ENCODE peak calls at places on chromosomes 4 and X, in nine cellular contexts. One of them, this sample, is unnamed.

GRCh38 chrX:23694606-23695005 is 27.3 kb downstream of the PRDX4 start:
- DNase-seq in pancreas: no peak
- DNase-seq in CD4-positive, alpha-beta T cell: peak; percentile 38
- DNase-seq in cardiac fibroblast: peak; percentile 68
- DNase-seq in activated CD8-positive, alpha-beta T cell treated with anti-CD3 and anti-CD28 coated beads for 36 hours: peak; percentile 54
- DNase-seq in astrocyte of the cerebellum: peak; percentile 41
- DNase-seq in DND-41: peak; percentile 55
- DNase-seq in foreskin fibroblast: peak; percentile 65
- DNase-seq in tibial artery: peak; percentile 48
- DNase-seq in this sample: peak; percentile 4

GRCh38 chrX:130539721-130540321 is 138.0 kb downstream of the RBMX2 start:
- DNase-seq in foreskin fibroblast: peak; percentile 72
- DNase-seq in astrocyte of the cerebellum: peak; percentile 19
- DNase-seq in cardiac fibroblast: peak; percentile 65
- DNase-seq in tibial artery: peak; percentile 22
- DNase-seq in pancreas: no peak
- DNase-seq in DND-41: peak; percentile 41
- DNase-seq in CD4-positive, alpha-beta T cell: no peak
- DNase-seq in activated CD8-positive, alpha-beta T cell treated with anti-CD3 and anti-CD28 coated beads for 36 hours: peak; percentile 56
- DNase-seq in this sample: peak; percentile 19

GRCh38 chrX:65582450-65583082 is 48.0 kb upstream of the LAS1L start:
- DNase-seq in astrocyte of the cerebellum: no peak
- DNase-seq in cardiac fibroblast: no peak
- DNase-seq in activated CD8-positive, alpha-beta T cell treated with anti-CD3 and anti-CD28 coated beads for 36 hours: no peak
- DNase-seq in pancreas: no peak
- DNase-seq in tibial artery: no peak
- DNase-seq in CD4-positive, alpha-beta T cell: no peak
- DNase-seq in foreskin fibroblast: no peak
- DNase-seq in DND-41: no peak
- DNase-seq in this sample: no peak

GRCh38 chr4:186021461-186022167 is 47.3 kb upstream of the TLR3 start:
- DNase-seq in cardiac fibroblast: peak; percentile 77
- DNase-seq in tibial artery: no peak
- DNase-seq in DND-41: no peak
- DNase-seq in foreskin fibroblast: peak; percentile 38
- DNase-seq in astrocyte of the cerebellum: peak; percentile 51
- DNase-seq in pancreas: no peak
- DNase-seq in activated CD8-positive, alpha-beta T cell treated with anti-CD3 and anti-CD28 coated beads for 36 hours: peak; percentile 4
- DNase-seq in CD4-positive, alpha-beta T cell: no peak
- DNase-seq in this sample: no peak

GRCh38 chr4:119665718-119666117 is 37.1 kb upstream of the PDE5A start:
- DNase-seq in tibial artery: no peak
- DNase-seq in cardiac fibroblast: no peak
- DNase-seq in activated CD8-positive, alpha-beta T cell treated with anti-CD3 and anti-CD28 coated beads for 36 hours: no peak
- DNase-seq in foreskin fibroblast: no peak
- DNase-seq in astrocyte of the cerebellum: no peak
- DNase-seq in DND-41: no peak
- DNase-seq in pancreas: no peak
- DNase-seq in CD4-positive, alpha-beta T cell: no peak
- DNase-seq in this sample: no peak

GRCh38 chr4:159010563-159011260 is 92.2 kb upstream of the RAPGEF2 start:
- DNase-seq in DND-41: no peak
- DNase-seq in foreskin fibroblast: peak; percentile 92
- DNase-seq in tibial artery: peak; percentile 65
- DNase-seq in CD4-positive, alpha-beta T cell: no peak
- DNase-seq in activated CD8-positive, alpha-beta T cell treated with anti-CD3 and anti-CD28 coated beads for 36 hours: no peak
- DNase-seq in astrocyte of the cerebellum: peak; percentile 85
- DNase-seq in cardiac fibroblast: peak; percentile 70
- DNase-seq in pancreas: peak; percentile 79
- DNase-seq in this sample: peak; percentile 67

GRCh38 chr4:88823058-88823919 is 125.7 kb upstream of the NAP1L5 start:
- DNase-seq in cardiac fibroblast: peak; percentile 95
- DNase-seq in activated CD8-positive, alpha-beta T cell treated with anti-CD3 and anti-CD28 coated beads for 36 hours: peak; percentile 82
- DNase-seq in astrocyte of the cerebellum: peak; percentile 89
- DNase-seq in tibial artery: peak; percentile 94
- DNase-seq in foreskin fibroblast: peak; percentile 97
- DNase-seq in pancreas: peak; percentile 89
- DNase-seq in DND-41: peak; percentile 78
- DNase-seq in CD4-positive, alpha-beta T cell: peak; percentile 61
- DNase-seq in this sample: peak; percentile 92

GRCh38 chr4:28451346-28451745 is 1590.7 kb downstream of the STIM2 start:
- DNase-seq in DND-41: no peak
- DNase-seq in cardiac fibroblast: no peak
- DNase-seq in pancreas: no peak
- DNase-seq in foreskin fibroblast: no peak
- DNase-seq in activated CD8-positive, alpha-beta T cell treated with anti-CD3 and anti-CD28 coated beads for 36 hours: no peak
- DNase-seq in astrocyte of the cerebellum: no peak
- DNase-seq in tibial artery: no peak
- DNase-seq in CD4-positive, alpha-beta T cell: no peak
- DNase-seq in this sample: no peak

GRCh38 chrX:47191331-47191730 is 2.3 kb upstream of the UBA1 start:
- DNase-seq in DND-41: peak; percentile 54
- DNase-seq in pancreas: peak; percentile 70
- DNase-seq in tibial artery: peak; percentile 24
- DNase-seq in cardiac fibroblast: peak; percentile 16
- DNase-seq in activated CD8-positive, alpha-beta T cell treated with anti-CD3 and anti-CD28 coated beads for 36 hours: peak; percentile 73
- DNase-seq in CD4-positive, alpha-beta T cell: peak; percentile 49
- DNase-seq in astrocyte of the cerebellum: no peak
- DNase-seq in foreskin fibroblast: peak; percentile 41
- DNase-seq in this sample: no peak

GRCh38 chr4:24969486-24969885 is 56.6 kb upstream of the CCDC149 start:
- DNase-seq in astrocyte of the cerebellum: no peak
- DNase-seq in foreskin fibroblast: no peak
- DNase-seq in CD4-positive, alpha-beta T cell: no peak
- DNase-seq in DND-41: no peak
- DNase-seq in activated CD8-positive, alpha-beta T cell treated with anti-CD3 and anti-CD28 coated beads for 36 hours: no peak
- DNase-seq in cardiac fibroblast: no peak
- DNase-seq in pancreas: no peak
- DNase-seq in tibial artery: no peak
- DNase-seq in this sample: no peak

GRCh38 chr4:118927976-118928375 is 39.3 kb downstream of the SYNPO2 start:
- DNase-seq in foreskin fibroblast: no peak
- DNase-seq in pancreas: no peak
- DNase-seq in astrocyte of the cerebellum: no peak
- DNase-seq in cardiac fibroblast: no peak
- DNase-seq in tibial artery: peak; percentile 74
- DNase-seq in DND-41: no peak
- DNase-seq in CD4-positive, alpha-beta T cell: no peak
- DNase-seq in activated CD8-positive, alpha-beta T cell treated with anti-CD3 and anti-CD28 coated beads for 36 hours: no peak
- DNase-seq in this sample: no peak

GRCh38 chr4:80215449-80216052 is 18.2 kb downstream of the PRDM8 start:
- DNase-seq in activated CD8-positive, alpha-beta T cell treated with anti-CD3 and anti-CD28 coated beads for 36 hours: no peak
- DNase-seq in CD4-positive, alpha-beta T cell: no peak
- DNase-seq in foreskin fibroblast: peak; percentile 47
- DNase-seq in pancreas: no peak
- DNase-seq in cardiac fibroblast: peak; percentile 60
- DNase-seq in astrocyte of the cerebellum: no peak
- DNase-seq in tibial artery: no peak
- DNase-seq in DND-41: no peak
- DNase-seq in this sample: no peak

DNA sequence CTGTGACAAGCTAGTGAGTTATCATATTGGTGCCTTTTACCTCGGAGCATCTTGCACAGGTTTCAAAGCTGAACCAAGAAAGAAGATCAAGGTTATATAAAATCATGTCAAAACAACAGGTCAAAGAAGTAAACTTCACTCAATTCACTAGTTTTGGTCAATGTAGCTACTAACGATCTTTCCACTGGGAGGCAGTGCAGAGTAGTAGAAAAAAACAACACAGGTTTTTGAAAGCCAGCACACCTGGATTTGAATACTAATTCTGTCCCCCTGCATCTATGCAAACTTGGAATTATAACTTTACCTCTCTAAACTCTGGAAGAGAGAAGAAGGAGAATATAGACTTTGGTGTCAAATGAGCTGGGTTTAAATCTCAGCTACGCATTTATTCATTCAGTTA is 266.1 kb downstream of the GRIA3 start:
- DNase-seq in tibial artery: no peak
- DNase-seq in DND-41: no peak
- DNase-seq in foreskin fibroblast: peak; percentile 14
- DNase-seq in pancreas: no peak
- DNase-seq in astrocyte of the cerebellum: no peak
- DNase-seq in cardiac fibroblast: peak; percentile 28
- DNase-seq in CD4-positive, alpha-beta T cell: no peak
- DNase-seq in activated CD8-positive, alpha-beta T cell treated with anti-CD3 and anti-CD28 coated beads for 36 hours: peak; percentile 1
- DNase-seq in this sample: no peak
- TF ChIP-seq CTCF in tibial artery: peak; percentile 29
- TF ChIP-seq CTCF in DND-41: peak; percentile 46
- TF ChIP-seq CTCF in foreskin fibroblast: peak; percentile 32
- TF ChIP-seq CTCF in pancreas: peak; percentile 16
- TF ChIP-seq CTCF in astrocyte of the cerebellum: peak; percentile 39
- TF ChIP-seq CTCF in cardiac fibroblast: peak; percentile 37
- TF ChIP-seq CTCF in CD4-positive, alpha-beta T cell: no peak
- TF ChIP-seq CTCF in activated CD8-positive, alpha-beta T cell treated with anti-CD3 and anti-CD28 coated beads for 36 hours: no peak
- TF ChIP-seq CTCF in this sample: peak; percentile 19

GRCh38 chr4:74830928-74831327 is 36.6 kb upstream of the BTC start:
- DNase-seq in foreskin fibroblast: no peak
- DNase-seq in DND-41: no peak
- DNase-seq in CD4-positive, alpha-beta T cell: no peak
- DNase-seq in activated CD8-positive, alpha-beta T cell treated with anti-CD3 and anti-CD28 coated beads for 36 hours: no peak
- DNase-seq in cardiac fibroblast: peak; percentile 17
- DNase-seq in tibial artery: no peak
- DNase-seq in astrocyte of the cerebellum: no peak
- DNase-seq in pancreas: no peak
- DNase-seq in this sample: no peak
- TF ChIP-seq CTCF in foreskin fibroblast: no peak
- TF ChIP-seq CTCF in DND-41: peak; percentile 33
- TF ChIP-seq CTCF in CD4-positive, alpha-beta T cell: no peak
- TF ChIP-seq CTCF in activated CD8-positive, alpha-beta T cell treated with anti-CD3 and anti-CD28 coated beads for 36 hours: no peak
- TF ChIP-seq CTCF in cardiac fibroblast: peak; percentile 38
- TF ChIP-seq CTCF in tibial artery: no peak
- TF ChIP-seq CTCF in astrocyte of the cerebellum: peak; percentile 15
- TF ChIP-seq CTCF in pancreas: no peak
- TF ChIP-seq CTCF in this sample: no peak

GRCh38 chr4:126405369-126405982 is 1090.7 kb downstream of the FAT4 start:
- DNase-seq in tibial artery: no peak
- DNase-seq in CD4-positive, alpha-beta T cell: no peak
- DNase-seq in astrocyte of the cerebellum: peak; percentile 4
- DNase-seq in activated CD8-positive, alpha-beta T cell treated with anti-CD3 and anti-CD28 coated beads for 36 hours: no peak
- DNase-seq in cardiac fibroblast: peak; percentile 32
- DNase-seq in DND-41: no peak
- DNase-seq in foreskin fibroblast: peak; percentile 12
- DNase-seq in pancreas: no peak
- DNase-seq in this sample: peak; percentile 3
- TF ChIP-seq CTCF in tibial artery: peak; percentile 19
- TF ChIP-seq CTCF in CD4-positive, alpha-beta T cell: no peak
- TF ChIP-seq CTCF in astrocyte of the cerebellum: peak; percentile 53
- TF ChIP-seq CTCF in activated CD8-positive, alpha-beta T cell treated with anti-CD3 and anti-CD28 coated beads for 36 hours: peak; percentile 29
- TF ChIP-seq CTCF in cardiac fibroblast: peak; percentile 60
- TF ChIP-seq CTCF in DND-41: peak; percentile 42
- TF ChIP-seq CTCF in foreskin fibroblast: peak; percentile 44
- TF ChIP-seq CTCF in pancreas: no peak
- TF ChIP-seq CTCF in this sample: peak; percentile 47

GRCh38 chr4:10696253-10696652 is 11.7 kb upstream of the CLNK start:
- DNase-seq in DND-41: no peak
- DNase-seq in foreskin fibroblast: no peak
- DNase-seq in pancreas: no peak
- DNase-seq in tibial artery: no peak
- DNase-seq in CD4-positive, alpha-beta T cell: no peak
- DNase-seq in cardiac fibroblast: no peak
- DNase-seq in activated CD8-positive, alpha-beta T cell treated with anti-CD3 and anti-CD28 coated beads for 36 hours: no peak
- DNase-seq in astrocyte of the cerebellum: no peak
- DNase-seq in this sample: no peak
- TF ChIP-seq CTCF in DND-41: no peak
- TF ChIP-seq CTCF in foreskin fibroblast: no peak
- TF ChIP-seq CTCF in pancreas: no peak
- TF ChIP-seq CTCF in tibial artery: no peak
- TF ChIP-seq CTCF in CD4-positive, alpha-beta T cell: no peak
- TF ChIP-seq CTCF in cardiac fibroblast: no peak
- TF ChIP-seq CTCF in activated CD8-positive, alpha-beta T cell treated with anti-CD3 and anti-CD28 coated beads for 36 hours: no peak
- TF ChIP-seq CTCF in astrocyte of the cerebellum: no peak
- TF ChIP-seq CTCF in this sample: no peak

GRCh38 chr4:48290146-48290772 is 20.6 kb upstream of the TEC start:
- DNase-seq in pancreas: no peak
- DNase-seq in astrocyte of the cerebellum: no peak
- DNase-seq in foreskin fibroblast: peak; percentile 53
- DNase-seq in tibial artery: no peak
- DNase-seq in cardiac fibroblast: peak; percentile 36
- DNase-seq in CD4-positive, alpha-beta T cell: no peak
- DNase-seq in activated CD8-positive, alpha-beta T cell treated with anti-CD3 and anti-CD28 coated beads for 36 hours: peak; percentile 26
- DNase-seq in DND-41: no peak
- DNase-seq in this sample: no peak
- TF ChIP-seq CTCF in pancreas: peak; percentile 32
- TF ChIP-seq CTCF in astrocyte of the cerebellum: peak; percentile 54
- TF ChIP-seq CTCF in foreskin fibroblast: peak; percentile 59
- TF ChIP-seq CTCF in tibial artery: peak; percentile 26
- TF ChIP-seq CTCF in cardiac fibroblast: peak; percentile 64
- TF ChIP-seq CTCF in CD4-positive, alpha-beta T cell: peak; percentile 57
- TF ChIP-seq CTCF in activated CD8-positive, alpha-beta T cell treated with anti-CD3 and anti-CD28 coated beads for 36 hours: peak; percentile 85
- TF ChIP-seq CTCF in DND-41: peak; percentile 60
- TF ChIP-seq CTCF in this sample: peak; percentile 51

GRCh38 chr4:38728651-38729141 is 54.1 kb downstream of the TLR10 start:
- DNase-seq in tibial artery: no peak
- DNase-seq in activated CD8-positive, alpha-beta T cell treated with anti-CD3 and anti-CD28 coated beads for 36 hours: no peak
- DNase-seq in pancreas: no peak
- DNase-seq in foreskin fibroblast: no peak
- DNase-seq in astrocyte of the cerebellum: no peak
- DNase-seq in DND-41: no peak
- DNase-seq in cardiac fibroblast: no peak
- DNase-seq in CD4-positive, alpha-beta T cell: no peak
- DNase-seq in this sample: no peak
- TF ChIP-seq CTCF in tibial artery: no peak
- TF ChIP-seq CTCF in activated CD8-positive, alpha-beta T cell treated with anti-CD3 and anti-CD28 coated beads for 36 hours: no peak
- TF ChIP-seq CTCF in pancreas: no peak
- TF ChIP-seq CTCF in foreskin fibroblast: no peak
- TF ChIP-seq CTCF in astrocyte of the cerebellum: no peak
- TF ChIP-seq CTCF in DND-41: peak; percentile 8
- TF ChIP-seq CTCF in cardiac fibroblast: no peak
- TF ChIP-seq CTCF in CD4-positive, alpha-beta T cell: no peak
- TF ChIP-seq CTCF in this sample: no peak

DNA sequence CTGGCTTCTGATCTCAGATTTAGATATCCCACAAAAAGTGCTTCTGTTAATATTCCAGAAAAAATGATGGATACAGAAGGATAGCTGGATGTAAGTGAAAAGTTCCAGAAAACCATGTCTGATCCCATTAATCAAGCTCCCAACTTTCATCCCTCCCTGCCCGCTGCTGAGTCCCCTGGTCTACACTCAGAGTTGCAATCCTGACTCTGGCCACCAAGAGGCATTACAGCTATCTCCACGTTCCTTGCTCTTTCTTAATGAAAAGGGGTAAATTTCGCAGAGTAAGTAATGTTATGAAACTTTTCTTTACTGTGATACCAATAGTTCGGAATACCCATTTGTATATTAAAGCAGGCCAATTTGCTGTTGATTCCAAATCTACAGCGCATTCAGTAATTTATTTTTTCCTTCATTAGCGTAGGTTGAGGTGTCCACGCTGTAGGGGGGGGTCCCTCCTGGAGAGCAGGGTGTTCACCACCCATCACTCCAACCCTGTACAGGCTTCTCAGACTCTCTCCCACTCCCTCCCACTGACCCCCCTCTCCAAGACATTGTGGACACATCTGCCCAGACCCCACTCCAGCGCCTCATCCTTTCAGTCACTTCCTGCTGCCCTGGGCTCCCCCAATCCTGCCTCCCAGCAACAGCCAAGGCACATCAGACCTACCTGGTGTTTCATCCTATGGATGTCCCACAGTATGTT is 55.1 kb downstream of the RAB40A start:
- DNase-seq in cardiac fibroblast: peak; percentile 64
- DNase-seq in activated CD8-positive, alpha-beta T cell treated with anti-CD3 and anti-CD28 coated beads for 36 hours: peak; percentile 40
- DNase-seq in foreskin fibroblast: peak; percentile 70
- DNase-seq in tibial artery: no peak
- DNase-seq in pancreas: no peak
- DNase-seq in DND-41: peak; percentile 12
- DNase-seq in CD4-positive, alpha-beta T cell: peak; percentile 33
- DNase-seq in astrocyte of the cerebellum: no peak
- DNase-seq in this sample: no peak
- TF ChIP-seq CTCF in cardiac fibroblast: peak; percentile 52
- TF ChIP-seq CTCF in activated CD8-positive, alpha-beta T cell treated with anti-CD3 and anti-CD28 coated beads for 36 hours: peak; percentile 42
- TF ChIP-seq CTCF in foreskin fibroblast: peak; percentile 30
- TF ChIP-seq CTCF in tibial artery: peak; percentile 26
- TF ChIP-seq CTCF in pancreas: no peak
- TF ChIP-seq CTCF in DND-41: peak; percentile 56
- TF ChIP-seq CTCF in CD4-positive, alpha-beta T cell: peak; percentile 61
- TF ChIP-seq CTCF in astrocyte of the cerebellum: peak; percentile 59
- TF ChIP-seq CTCF in this sample: peak; percentile 52

This sample was measured in AG09319.